ENCODE peak calls at places on chromosomes 13 and 19, in six cellular contexts. D, G, K, W, H and O are unnamed samples.

GRCh38 chr19:46299004-46299509 is 2.2 kb downstream of the HIF3A start:
- DNase-seq in D (no peak), G (peak; percentile 45), K (no peak), W (peak; percentile 76), H (peak; percentile 99), O (no peak)

GRCh38 chr19:56110515-56111448 is 10.3 kb downstream of the ZNF787 start:
- DNase-seq in D (no peak), G (no peak), K (peak; percentile 34), W (no peak), H (peak; percentile 73), O (no peak)

GRCh38 chr19:33724723-33725060 is 72.0 kb upstream of the KCTD15 start:
- DNase-seq in D (no peak), G (no peak), K (no peak), W (no peak), H (peak; percentile 67), O (no peak)

GRCh38 chr13:87107626-87108025 is 563.5 kb upstream of the SLITRK5 start:
- DNase-seq in D (no peak), G (no peak), K (no peak), W (no peak), H (no peak), O (no peak)

GRCh38 chr13:95192998-95193397 is 108.3 kb downstream of the ABCC4 start:
- DNase-seq in D (no peak), G (no peak), K (no peak), W (no peak), H (no peak), O (no peak)

GRCh38 chr19:33219261-33219812 is 6.3 kb downstream of the SLC7A10 start:
- DNase-seq in D (peak; percentile 62), G (no peak), K (peak; percentile 62), W (no peak), H (no peak), O (no peak)

GRCh38 chr13:107113387-107113786 is 545.5 kb upstream of the ARGLU1 start:
- DNase-seq in D (no peak), G (no peak), K (no peak), W (no peak), H (no peak), O (no peak)

GRCh38 chr19:34017024-34017423 is 155.3 kb upstream of the LSM14A start:
- DNase-seq in D (no peak), G (peak; percentile 8), K (no peak), W (peak; percentile 19), H (no peak), O (no peak)

GRCh38 chr13:94534171-94534570 is 54.7 kb upstream of the DCT start:
- DNase-seq in D (no peak), G (no peak), K (no peak), W (no peak), H (no peak), O (no peak)

GRCh38 chr19:33000510-33000909 is 28.5 kb downstream of the FAAP24 start:
- DNase-seq in D (no peak), G (no peak), K (no peak), W (no peak), H (no peak), O (no peak)

GRCh38 chr13:44576396-44577235 is 486 bp upstream of the TSC22D1 start:
- DNase-seq in D (no peak), G (no peak), K (peak; percentile 62), W (no peak), H (peak; percentile 68), O (no peak)

GRCh38 chr13:86655561-86655960 is 856.3 kb upstream of the SLITRK6 start:
- DNase-seq in D (no peak), G (no peak), K (no peak), W (no peak), H (no peak), O (no peak)

GRCh38 chr19:12736854-12737665 is at the start of gene GET3:
- DNase-seq in D (peak; percentile 100), G (peak; percentile 100), K (peak; percentile 98), W (peak; percentile 100), H (peak; percentile 86), O (peak; percentile 96)

GRCh38 chr13:62360609-62361008 is 945.0 kb upstream of the PCDH20 start:
- DNase-seq in D (no peak), G (no peak), K (no peak), W (no peak), H (peak; percentile 9), O (no peak)

GRCh38 chr19:988081-988480 is 3.9 kb downstream of the WDR18 start:
- DNase-seq in D (peak; percentile 0), G (no peak), K (no peak), W (no peak), H (no peak), O (no peak)

GRCh38 chr19:6088677-6089063 is 21.6 kb downstream of the RFX2 start:
- DNase-seq in D (no peak), G (no peak), K (no peak), W (peak; percentile 80), H (no peak), O (no peak)

GRCh38 chr13:76884571-76885202 is 1.5 kb downstream of the KCTD12 start:
- DNase-seq in D (no peak), G (no peak), K (no peak), W (peak; percentile 16), H (peak; percentile 18), O (no peak)

GRCh38 chr19:6767357-6768235 is at the start of gene SH2D3A:
- DNase-seq in D (peak; percentile 99), G (peak; percentile 96), K (peak; percentile 96), W (peak; percentile 99), H (peak; percentile 60), O (peak; percentile 96)

GRCh38 chr13:32734511-32734910 is 148.3 kb downstream of the PDS5B start:
- DNase-seq in D (no peak), G (no peak), K (no peak), W (peak; percentile 61), H (no peak), O (no peak)

GRCh38 chr19:19366691-19367396 is 38.6 kb upstream of the GATAD2A start:
- DNase-seq in D (peak; percentile 90), G (peak; percentile 95), K (peak; percentile 84), W (peak; percentile 91), H (peak; percentile 79), O (peak; percentile 75)

GRCh38 chr19:10828981-10829821 is 6.8 kb downstream of the TMED1 start:
- DNase-seq in D (peak; percentile 74), G (no peak), K (peak; percentile 27), W (peak; percentile 35), H (peak; percentile 36), O (no peak)

GRCh38 chr19:47228937-47229673 is 1.9 kb downstream of the BBC3 start:
- DNase-seq in D (no peak), G (no peak), K (peak; percentile 40), W (no peak), H (no peak), O (no peak)

GRCh38 chr19:13899393-13899792 is 6.5 kb downstream of the BRME1 start:
- DNase-seq in D (no peak), G (no peak), K (no peak), W (no peak), H (no peak), O (no peak)

GRCh38 chr19:45668342-45668871 is 386 bp downstream of the GIPR start:
- DNase-seq in D (no peak), G (no peak), K (no peak), W (no peak), H (no peak), O (no peak)

GRCh38 chr19:50486823-50487515 is 10.3 kb upstream of the GARIN5A start:
- DNase-seq in D (peak; percentile 97), G (peak; percentile 80), K (peak; percentile 68), W (peak; percentile 83), H (peak; percentile 57), O (peak; percentile 37)

GRCh38 chr19:56595548-56595899 is 422 bp downstream of the ZNF71 start:
- DNase-seq in D (no peak), G (no peak), K (no peak), W (no peak), H (no peak), O (no peak)

GRCh38 chr13:32647926-32648325 is 61.7 kb downstream of the PDS5B start:
- DNase-seq in D (peak; percentile 52), G (no peak), K (no peak), W (no peak), H (no peak), O (no peak)

GRCh38 chr19:45847661-45848060 is 15.3 kb downstream of the SYMPK start:
- DNase-seq in D (no peak), G (no peak), K (no peak), W (no peak), H (no peak), O (no peak)

GRCh38 chr19:8137425-8137824 is 12.0 kb downstream of the FBN3 start:
- DNase-seq in D (no peak), G (no peak), K (no peak), W (no peak), H (no peak), O (no peak)

GRCh38 chr19:38718747-38719543 is 25.3 kb downstream of the CAPN12 start:
- DNase-seq in D (peak; percentile 74), G (no peak), K (peak; percentile 44), W (no peak), H (peak; percentile 64), O (no peak)
- TF ChIP-seq EZH2phosphoT487 in D (no peak), G (no peak), K (no peak), W (no peak), H (no peak), O (no peak)

GRCh38 chr13:50912851-50913250 is 3.3 kb downstream of the RNASEH2B start:
- DNase-seq in D (no peak), G (no peak), K (no peak), W (no peak), H (no peak), O (no peak)

GRCh38 chr13:50914301-50914700 is 4.7 kb downstream of the RNASEH2B start:
- DNase-seq in D (no peak), G (no peak), K (no peak), W (no peak), H (no peak), O (no peak)

GRCh38 chr13:50910483-50910805 is 853 bp downstream of the RNASEH2B start:
- DNase-seq in D (peak; percentile 68), G (peak; percentile 27), K (peak; percentile 42), W (peak; percentile 25), H (peak; percentile 73), O (no peak)

GRCh38 chr13:50911051-50911690 is 1.6 kb downstream of the RNASEH2B start:
- DNase-seq in D (no peak), G (no peak), K (peak; percentile 39), W (peak; percentile 19), H (peak; percentile 46), O (peak; percentile 27)

GRCh38 chr13:50911937-50912624 is 2.5 kb downstream of the RNASEH2B start:
- DNase-seq in D (peak; percentile 98), G (peak; percentile 80), K (peak; percentile 93), W (peak; percentile 86), H (peak; percentile 68), O (peak; percentile 90)
- H3K4me1 ChIP-seq in D (peaks cover 37% of the 10 kb centered on the region), G (peaks cover 25% of the 10 kb centered on the region), K (peaks cover 25% of the 10 kb centered on the region), W (peaks cover 24% of the 10 kb centered on the region), H (peaks cover 7% of the 10 kb centered on the region), O (peaks cover 36% of the 10 kb centered on the region)

DNA sequence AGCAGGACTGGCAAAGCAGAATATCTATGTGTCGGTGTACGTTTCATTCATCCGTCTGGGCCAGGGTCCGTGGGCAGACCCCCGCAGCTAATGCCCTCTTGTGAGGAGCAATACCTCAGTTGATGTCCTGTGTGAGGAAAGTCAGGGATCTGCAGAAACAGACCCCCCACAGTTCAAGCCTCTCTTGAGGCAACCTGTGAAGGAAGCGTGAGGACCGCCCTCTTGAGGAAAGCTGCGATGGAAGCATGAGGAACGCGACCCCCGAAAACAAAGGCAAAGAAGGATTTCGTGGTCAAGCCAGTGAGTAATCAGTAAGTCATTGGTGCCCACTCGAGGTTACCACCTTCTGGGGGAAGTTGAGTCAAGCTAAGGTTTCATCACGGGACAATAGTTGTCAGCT is 20.9 kb upstream of the ZNF83 start:
- DNase-seq in D (peak; percentile 49), G (no peak), K (no peak), W (no peak), H (no peak), O (no peak)
- H3K27ac ChIP-seq in D (no peak overlapping the region), G (no peak overlapping the region), K (no peak overlapping the region), W (no peak overlapping the region), H (no peak overlapping the region), O (no peak overlapping the region)

GRCh38 chr13:30159446-30159839 is 147.9 kb downstream of the KATNAL1 start:
- DNase-seq in D (no peak), G (no peak), K (no peak), W (peak; percentile 22), H (no peak), O (no peak)
- TF ChIP-seq EZH2phosphoT487 in D (no peak), G (no peak), K (no peak), W (no peak), H (no peak), O (no peak)